ENCODE peak calls at places on chromosome 22, in five cellular contexts. A, W, M, T and Y are unnamed samples.

GRCh38 chr22:49324527-49325491 is 502.9 kb downstream of the BRD1 start:
- ATAC-seq in A (no peak), W (no peak), M (no peak), T (no peak), Y (no peak)

GRCh38 chr22:33650244-33650643 is 270.0 kb downstream of the LARGE1 start:
- ATAC-seq in A (no peak), W (no peak), M (no peak), T (peak), Y (no peak)

GRCh38 chr22:48478124-48478523 is 1349.5 kb downstream of the BRD1 start:
- ATAC-seq in A (no peak), W (no peak), M (no peak), T (no peak), Y (no peak)

GRCh38 chr22:39658806-39659463 is 88.4 kb downstream of the CACNA1I start:
- ATAC-seq in A (no peak), W (no peak), M (no peak), T (no peak), Y (no peak)

GRCh38 chr22:33404723-33405122 is 346.5 kb upstream of the SYN3 start:
- ATAC-seq in A (no peak), W (no peak), M (no peak), T (no peak), Y (no peak)

GRCh38 chr22:49158741-49159564 is 668.7 kb downstream of the BRD1 start:
- ATAC-seq in A (no peak), W (no peak), M (no peak), T (no peak), Y (no peak)

GRCh38 chr22:18064636-18065035 is 13.2 kb upstream of the PEX26 start:
- ATAC-seq in A (no peak), W (no peak), M (no peak), T (no peak), Y (no peak)

GRCh38 chr22:32951807-32952153 is 106.4 kb downstream of the SYN3 start:
- ATAC-seq in A (no peak), W (no peak), M (no peak), T (peak), Y (no peak)

GRCh38 chr22:37627091-37627490 is 12.4 kb upstream of the SH3BP1 start:
- ATAC-seq in A (no peak), W (no peak), M (no peak), T (peak), Y (no peak)

GRCh38 chr22:35961480-35961902 is 67.1 kb downstream of the RBFOX2 start:
- ATAC-seq in A (peak), W (peak), M (peak), T (peak), Y (peak)

GRCh38 chr22:44755418-44755817 is 3.0 kb downstream of the ARHGAP8 start:
- ATAC-seq in A (no peak), W (no peak), M (no peak), T (no peak), Y (no peak)

GRCh38 chr22:38012604-38013072 is 28.3 kb upstream of the SOX10 start:
- ATAC-seq in A (no peak), W (no peak), M (no peak), T (no peak), Y (no peak)

GRCh38 chr22:48444320-48445112 is 1383.2 kb downstream of the BRD1 start:
- ATAC-seq in A (no peak), W (no peak), M (no peak), T (no peak), Y (no peak)

GRCh38 chr22:30822216-30823014 is 127.7 kb downstream of the OSBP2 start:
- ATAC-seq in A (no peak), W (no peak), M (peak), T (peak), Y (no peak)

GRCh38 chr22:48838376-48838775 is 989.3 kb downstream of the BRD1 start:
- ATAC-seq in A (no peak), W (no peak), M (no peak), T (no peak), Y (no peak)

GRCh38 chr22:40212126-40212525 is 34.4 kb downstream of the TNRC6B start:
- ATAC-seq in A (no peak), W (no peak), M (no peak), T (peak), Y (peak)

GRCh38 chr22:37416806-37417205 is 10.5 kb downstream of the ELFN2 start:
- ATAC-seq in A (no peak), W (no peak), M (no peak), T (no peak), Y (no peak)

GRCh38 chr22:30841264-30841663 is 127.3 kb downstream of the MORC2 start:
- ATAC-seq in A (no peak), W (no peak), M (no peak), T (no peak), Y (no peak)

GRCh38 chr22:31154975-31155374 is 5.0 kb upstream of the RNF185 start:
- ATAC-seq in A (no peak), W (no peak), M (no peak), T (no peak), Y (peak)

DNA sequence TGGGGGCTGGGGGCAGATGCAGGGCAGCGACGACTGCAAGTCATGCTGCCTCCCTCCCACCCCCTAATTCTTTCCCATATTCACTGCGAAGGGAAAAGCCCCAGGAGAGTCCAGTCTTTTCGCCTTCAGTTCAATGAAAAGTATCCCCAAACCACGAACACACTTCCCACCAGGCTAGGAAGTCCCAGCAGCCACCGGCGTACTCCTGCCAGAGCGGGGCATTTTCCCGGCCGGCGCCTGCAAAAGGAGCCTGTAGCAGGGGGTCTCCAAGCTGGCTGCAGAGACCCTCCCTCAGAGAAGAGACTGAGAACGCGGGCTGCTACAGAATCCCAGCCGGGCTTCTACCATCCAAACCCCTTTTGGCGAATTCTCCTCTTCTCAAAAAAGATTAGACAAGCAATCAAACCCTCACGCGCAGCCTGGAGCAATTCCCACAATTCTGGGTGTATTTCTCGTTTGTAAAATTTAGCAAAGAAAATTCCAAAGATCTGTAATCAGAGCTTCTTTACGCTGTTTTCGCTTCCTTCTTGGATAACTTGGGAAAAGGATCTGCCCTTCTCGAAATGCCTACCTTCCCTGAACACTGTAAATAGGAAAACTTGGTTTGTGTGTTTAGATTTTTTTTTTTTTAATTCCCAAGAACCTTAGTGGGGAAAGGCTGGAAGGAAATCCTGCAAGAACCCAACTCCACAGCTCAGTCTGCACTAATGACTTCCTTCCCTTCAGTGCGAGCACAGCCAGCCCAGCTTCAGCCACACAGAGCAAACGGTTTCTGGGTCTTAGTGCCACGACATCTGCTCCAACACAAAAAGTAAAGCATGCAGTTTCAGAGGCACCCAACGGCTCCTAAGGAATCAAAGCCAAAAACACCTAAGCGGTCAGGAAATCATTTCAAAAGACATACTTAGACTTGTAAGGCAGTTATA is 236.4 kb downstream of the TTC28 start:
- ATAC-seq in A (no peak), W (peak), M (peak), T (peak), Y (peak)
- H3K4me3 ChIP-seq in A (no peak), W (peak), M (peak), T (peak), Y (peak)

DNA sequence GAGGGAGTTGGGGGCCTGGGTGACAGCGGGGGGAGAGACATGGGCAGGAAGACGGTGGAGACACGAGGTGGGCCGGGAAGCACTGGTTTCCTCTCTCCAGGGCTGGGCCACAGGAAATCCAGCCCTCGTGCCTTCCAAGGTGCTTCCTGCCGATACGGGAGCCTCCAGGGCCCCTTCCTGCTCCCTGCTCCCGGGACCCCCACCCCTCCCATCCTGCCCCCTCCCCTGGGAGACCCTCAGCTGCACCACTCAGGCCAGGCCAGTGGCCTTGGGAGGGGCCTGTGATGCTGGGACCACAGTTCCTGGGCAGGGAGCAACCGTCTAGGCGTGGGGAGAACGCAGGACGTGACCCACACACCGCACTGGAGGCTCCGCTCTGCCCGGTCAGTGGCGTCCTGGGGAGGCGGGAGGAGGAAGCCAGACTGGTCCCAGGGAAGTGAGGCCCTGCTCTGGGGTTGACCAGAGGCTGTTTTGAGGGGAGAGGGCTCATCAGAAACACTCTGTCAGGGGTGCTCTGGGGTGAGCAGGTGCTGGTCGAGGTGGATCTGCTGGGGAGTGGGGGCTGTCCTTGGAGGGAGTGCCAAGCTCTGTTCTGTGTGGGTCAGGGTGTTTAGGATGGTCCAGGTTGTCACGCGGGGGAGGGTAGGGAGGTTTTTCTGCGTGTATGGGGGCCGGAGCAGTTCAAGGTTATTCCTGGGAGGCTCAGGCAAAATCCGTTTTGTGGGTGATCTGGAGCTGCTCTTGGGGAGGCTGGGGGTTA is at the start of gene SHANK3:
- ATAC-seq in A (no peak), W (peak), M (peak), T (peak), Y (peak)
- TF ChIP-seq POLR2A in A (no peak), W (peak), M (no peak), T (no peak), Y (peak)

DNA sequence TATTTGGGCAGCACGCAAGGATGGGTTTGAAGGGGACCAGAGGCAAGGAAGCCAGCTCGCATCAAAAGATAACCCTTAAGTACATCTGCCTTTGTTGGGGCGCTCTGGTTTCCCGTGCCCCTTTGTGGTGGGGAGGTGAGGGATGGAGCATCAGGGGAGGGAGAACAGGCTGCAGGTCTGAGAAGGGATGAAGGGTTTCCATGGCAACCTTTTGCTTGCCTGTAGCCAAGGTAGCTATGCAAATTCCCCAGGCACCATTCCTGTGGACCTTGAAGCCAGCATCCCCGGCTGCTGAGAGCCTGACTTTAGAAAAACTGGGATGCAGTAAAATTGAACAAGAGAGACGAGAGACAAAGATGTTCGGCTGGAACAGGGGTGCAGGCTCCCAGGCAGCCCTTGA is 75.7 kb downstream of the SEZ6L start:
- ATAC-seq in A (no peak), W (no peak), M (no peak), T (no peak), Y (no peak)
- H3K4me3 ChIP-seq in A (no peak), W (no peak), M (no peak), T (no peak), Y (no peak)

GRCh38 chr22:19963863-19964642 is 22.4 kb upstream of the TXNRD2 start:
- ATAC-seq in A (no peak), W (no peak), M (no peak), T (no peak), Y (no peak)
- TF ChIP-seq POLR2A in A (no peak), W (no peak), M (no peak), T (no peak), Y (no peak)

GRCh38 chr22:43343262-43343988 is at the start of gene SCUBE1:
- ATAC-seq in A (peak), W (peak), M (peak), T (peak), Y (peak)
- H3K4me3 ChIP-seq in A (no peak), W (no peak), M (no peak), T (peak), Y (peak)

GRCh38 chr22:28801845-28802594 is 1.7 kb upstream of the XBP1 start:
- ATAC-seq in A (no peak), W (no peak), M (peak), T (no peak), Y (no peak)
- TF ChIP-seq POLR2A in A (no peak), W (no peak), M (no peak), T (no peak), Y (no peak)